ENCODE peak calls at places on chromosomes 13 and 19, in five cellular contexts. R is uterus, V is colonic mucosa, F is keratinocyte, Q is mammary epithelial cell. A is an unnamed sample.

GRCh38 chr13:105327727-105328126 is 1207.7 kb downstream of the EFNB2 start:
- DNase-seq in R (no peak), Q (no peak), V (no peak), F (no peak), A (peak; percentile 48)

GRCh38 chr13:71358218-71358617 is 508.8 kb downstream of the DACH1 start:
- DNase-seq in R (no peak), Q (peak; percentile 11), F (no peak), V (no peak), A (no peak)

GRCh38 chr13:108769213-108770070 is 140.0 kb downstream of the MYO16 start:
- DNase-seq in V (no peak), Q (peak; percentile 56), R (no peak), F (no peak), A (no peak)

GRCh38 chr19:34237939-34238338 is 16.4 kb upstream of the GARRE1 start:
- DNase-seq in F (no peak), R (no peak), V (no peak), Q (no peak), A (no peak)

GRCh38 chr19:49921871-49922755 is 6.9 kb upstream of the ATF5 start:
- DNase-seq in R (no peak), F (no peak), Q (peak; percentile 50), V (no peak), A (peak; percentile 58)

GRCh38 chr13:59384154-59384553 is 779.6 kb downstream of the DIAPH3 start:
- DNase-seq in F (no peak), Q (no peak), V (no peak), R (no peak), A (no peak)

GRCh38 chr13:45108716-45109706 is 11.3 kb upstream of the GTF2F2 start:
- DNase-seq in F (no peak), V (no peak), Q (peak; percentile 21), R (no peak), A (peak; percentile 88)

GRCh38 chr19:18862976-18863842 is 31.4 kb downstream of the UPF1 start:
- DNase-seq in V (peak; percentile 15), R (no peak), F (no peak), Q (no peak), A (no peak)

GRCh38 chr19:1467512-1468273 is 11.3 kb downstream of the C19orf25 start:
- DNase-seq in V (no peak), F (no peak), Q (no peak), R (no peak), A (no peak)

GRCh38 chr13:34208326-34208725 is 390.4 kb downstream of the RFC3 start:
- DNase-seq in F (no peak), V (no peak), Q (no peak), R (no peak), A (peak; percentile 8)

GRCh38 chr13:53058077-53058660 is 29.6 kb downstream of the OLFM4 start:
- DNase-seq in R (no peak), Q (no peak), F (no peak), V (no peak), A (no peak)

GRCh38 chr13:49300716-49301589 is 53.2 kb downstream of the CDADC1 start:
- DNase-seq in F (peak; percentile 33), V (peak; percentile 69), R (peak; percentile 52), Q (peak; percentile 70), A (peak; percentile 75)

GRCh38 chr13:75715598-75716523 is 79.7 kb downstream of the LMO7 start:
- DNase-seq in V (no peak), Q (peak; percentile 53), F (no peak), R (no peak), A (peak; percentile 24)

GRCh38 chr19:13788991-13789390 is 6.3 kb upstream of the ZSWIM4 start:
- DNase-seq in F (no peak), V (no peak), Q (no peak), R (peak; percentile 51), A (peak; percentile 61)

GRCh38 chr13:76732367-76732766 is 153.8 kb downstream of the KCTD12 start:
- DNase-seq in R (no peak), V (no peak), Q (no peak), F (no peak), A (no peak)

GRCh38 chr13:33937373-33938087 is 119.6 kb downstream of the RFC3 start:
- DNase-seq in V (no peak), F (no peak), R (no peak), Q (peak; percentile 91), A (no peak)

GRCh38 chr19:8321760-8322637 is 703 bp downstream of the RPS28 start:
- DNase-seq in V (no peak), R (no peak), Q (no peak), F (no peak), A (no peak)

GRCh38 chr19:48992571-48993174 is 436 bp downstream of the GYS1 start:
- DNase-seq in R (no peak), V (peak; percentile 47), F (no peak), Q (no peak), A (no peak)

GRCh38 chr13:62687727-62688126 is 1272.1 kb upstream of the PCDH20 start:
- DNase-seq in Q (no peak), R (no peak), V (no peak), F (no peak), A (no peak)

GRCh38 chr19:55703790-55704215 is 28.8 kb downstream of the EPN1 start:
- DNase-seq in F (no peak), R (no peak), V (no peak), Q (no peak), A (peak; percentile 11)

GRCh38 chr19:40467007-40467565 is 285 bp downstream of the SPTBN4 start:
- DNase-seq in V (no peak), F (no peak), R (no peak), Q (no peak), A (no peak)

GRCh38 chr13:98411617-98412310 is 165.1 kb downstream of the STK24 start:
- DNase-seq in Q (no peak), F (no peak), R (no peak), V (no peak), A (no peak)

GRCh38 chr13:75353786-75354193 is 128.2 kb downstream of the TBC1D4 start:
- DNase-seq in R (no peak), V (no peak), F (no peak), Q (no peak), A (peak; percentile 51)

GRCh38 chr13:41034862-41035261 is 15.7 kb upstream of the ELF1 start:
- DNase-seq in V (no peak), F (no peak), R (no peak), Q (no peak), A (no peak)

GRCh38 chr13:98717891-98718290 is 34.6 kb downstream of the SLC15A1 start:
- DNase-seq in V (no peak), F (no peak), Q (no peak), R (no peak), A (no peak)

GRCh38 chr13:94154362-94154761 is 325.1 kb downstream of the DCT start:
- DNase-seq in F (no peak), R (no peak), Q (peak; percentile 32), V (peak; percentile 24), A (peak; percentile 51)

GRCh38 chr19:16328824-16329482 is 4.3 kb downstream of the KLF2 start:
- DNase-seq in V (no peak), R (no peak), F (no peak), Q (no peak), A (peak; percentile 47)

GRCh38 chr19:16326401-16327130 is 1.9 kb downstream of the KLF2 start:
- DNase-seq in Q (no peak), V (no peak), R (no peak), F (no peak), A (no peak)

GRCh38 chr19:16327501-16327900 is 2.9 kb downstream of the KLF2 start:
- DNase-seq in V (no peak), Q (no peak), R (no peak), F (no peak), A (no peak)

GRCh38 chr19:16327131-16327450 is 2.5 kb downstream of the KLF2 start:
- DNase-seq in F (no peak), R (no peak), V (no peak), Q (no peak), A (no peak)

DNA sequence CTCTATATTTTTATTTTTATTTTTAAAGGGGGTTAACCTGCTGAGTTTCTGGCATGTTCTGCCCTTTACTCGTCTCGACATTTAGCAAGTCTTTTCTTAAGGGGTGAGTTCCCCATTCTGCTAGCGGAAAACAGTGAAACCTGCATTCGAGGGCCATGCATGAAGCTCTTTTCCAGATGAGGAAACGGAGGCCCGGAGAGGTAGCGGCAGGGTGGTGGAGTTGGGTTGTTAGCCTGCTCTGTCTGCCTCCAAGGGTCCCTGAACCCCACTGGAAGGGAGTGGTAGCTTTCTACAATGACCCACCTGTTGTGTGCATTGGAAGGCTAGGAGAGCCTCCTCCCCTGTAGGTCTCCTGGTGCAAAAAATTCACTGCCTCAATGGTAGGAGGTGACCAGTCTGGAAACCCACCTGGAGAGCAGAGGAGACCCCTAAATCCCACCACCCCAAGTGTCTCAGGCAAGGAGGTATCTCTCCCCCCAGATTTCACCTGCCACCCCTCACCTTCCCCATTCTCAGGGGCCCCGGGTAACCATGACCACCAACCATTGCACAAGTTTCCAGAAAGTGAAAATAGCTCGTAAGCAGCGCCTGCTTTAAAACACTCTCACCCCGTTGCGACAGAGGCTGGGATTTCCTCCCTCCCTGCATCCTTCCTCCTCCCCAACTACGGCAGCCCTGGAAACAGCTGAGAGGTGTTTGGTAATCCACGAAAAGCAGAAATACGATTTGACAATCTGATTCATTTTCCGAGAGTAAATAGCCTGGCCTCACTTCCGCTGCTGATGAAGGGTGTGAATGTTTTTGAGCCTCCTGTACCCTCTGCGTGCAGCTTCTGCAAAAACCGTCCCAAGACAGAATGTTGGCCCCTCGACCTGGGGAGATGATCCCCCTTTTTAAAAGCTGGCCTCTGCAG is 3.5 kb downstream of the KLF2 start:
- DNase-seq in R (peak; percentile 85), V (peak; percentile 74), Q (no peak), F (no peak), A (peak; percentile 38)
- H3K4me3 ChIP-seq in R (peak overlapping the region; percentile 98), V (peak overlapping the region; percentile 82), Q (no peak overlapping the region), F (no peak overlapping the region), A (no peak overlapping the region)

DNA sequence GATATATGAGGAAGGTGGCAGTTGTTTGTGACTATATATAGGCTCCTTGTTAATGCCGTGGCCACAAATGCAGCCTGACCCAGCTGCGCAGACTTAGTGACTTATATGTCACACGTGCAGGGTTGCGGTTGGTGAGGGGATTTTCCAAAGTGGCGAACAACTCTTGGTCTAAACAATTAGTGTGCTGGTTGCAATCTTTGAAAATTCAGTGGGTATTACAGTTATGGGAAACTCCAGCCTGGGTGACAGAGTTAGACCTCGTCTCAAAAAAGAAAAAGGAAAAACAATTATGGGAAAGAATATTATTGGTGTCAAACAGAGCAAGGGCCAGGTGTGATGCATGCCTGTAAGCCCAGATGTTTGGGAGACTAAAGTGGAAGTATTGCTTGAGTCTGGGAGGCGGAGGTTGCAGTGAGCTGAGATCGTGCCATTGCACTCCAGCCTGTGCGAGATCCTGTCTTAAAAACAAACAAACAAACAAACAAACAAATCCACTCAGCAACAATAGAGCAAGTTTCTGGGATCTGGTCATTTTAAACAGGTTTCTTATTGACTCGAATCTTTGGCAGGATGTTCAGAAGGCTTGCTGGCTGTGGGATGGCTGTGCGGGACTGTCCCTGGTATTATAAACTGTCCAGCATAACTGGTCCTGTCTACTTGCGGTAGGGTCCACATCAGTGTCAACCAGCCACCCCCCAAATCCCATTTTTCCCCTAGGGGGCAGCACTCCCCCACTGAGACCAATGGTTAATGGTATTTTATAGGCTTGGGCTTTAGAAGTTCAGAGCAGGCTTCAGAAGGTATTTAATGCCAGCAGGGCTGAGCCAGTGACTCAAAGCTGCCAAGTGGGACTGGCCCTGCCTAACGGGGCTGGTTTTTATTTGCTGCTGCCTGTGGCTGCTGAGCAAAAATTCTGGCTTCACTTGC is 15.4 kb downstream of the RELB start:
- DNase-seq in V (peak; percentile 76), R (peak; percentile 50), F (no peak), Q (peak; percentile 67), A (peak; percentile 71)
- TF ChIP-seq CTCF in V (peak; percentile 47), R (peak; percentile 42), F (peak; percentile 65), Q (peak; percentile 63), A (peak; percentile 70)

GRCh38 chr13:51587372-51587771 is 3.1 kb downstream of the WDFY2 start:
- DNase-seq in R (no peak), Q (no peak), V (no peak), F (no peak), A (no peak)
- H3K4me3 ChIP-seq in R (no peak overlapping the region), Q (no peak overlapping the region), V (no peak overlapping the region), F (no peak overlapping the region), A (no peak overlapping the region)

GRCh38 chr13:26628706-26629105 is 71.2 kb downstream of the WASF3 start:
- DNase-seq in F (no peak), R (no peak), Q (peak; percentile 27), V (peak; percentile 30), A (peak; percentile 19)
- TF ChIP-seq CTCF in F (peak; percentile 36), R (no peak), Q (peak; percentile 23), V (no peak), A (peak; percentile 15)

A was measured in astrocyte of the spinal cord.